ENCODE peak calls at places on chromosomes 2 and 18, in four cellular contexts. S is sigmoid colon, R is mammary epithelial cell, X is body of pancreas. Z is an unnamed sample. For H3K36me3, the result is how much of the 10 kb centered on the place peaks cover.

GRCh38 chr2:24820175-24820513 is 26.9 kb downstream of the CENPO start:
- DNase-seq in S (no peak), X (no peak), R (no peak), Z (no peak)

GRCh38 chr2:240351088-240351741 is 84.2 kb upstream of the GPC1 start:
- DNase-seq in R (no peak), S (peak), X (no peak), Z (no peak)

GRCh38 chr18:76721207-76721996 is 101.0 kb upstream of the ZNF236 start:
- DNase-seq in S (no peak), R (no peak), X (no peak), Z (no peak)

GRCh38 chr2:161039071-161039470 is 121.2 kb upstream of the TANK start:
- DNase-seq in R (no peak), X (no peak), S (no peak), Z (no peak)

GRCh38 chr18:45044787-45045186 is 364.1 kb downstream of the SETBP1 start:
- DNase-seq in X (no peak), R (no peak), S (no peak), Z (no peak)

GRCh38 chr2:158781562-158781961 is 13.6 kb upstream of the DAPL1 start:
- DNase-seq in R (peak), S (no peak), X (no peak), Z (peak)

GRCh38 chr2:232327089-232328037 is 51.2 kb upstream of the ALPP start:
- DNase-seq in X (peak), R (peak), S (peak), Z (no peak)

GRCh38 chr2:207483477-207483876 is 46.3 kb upstream of the CREB1 start:
- DNase-seq in S (no peak), R (no peak), X (no peak), Z (no peak)

GRCh38 chr2:11203480-11203879 is 48.2 kb downstream of the SLC66A3 start:
- DNase-seq in X (no peak), R (peak), S (no peak), Z (no peak)

GRCh38 chr2:165436559-165436958 is 32.9 kb upstream of the CSRNP3 start:
- DNase-seq in R (no peak), X (no peak), S (no peak), Z (no peak)

GRCh38 chr2:515728-516127 is 161.5 kb downstream of the TMEM18 start:
- DNase-seq in S (no peak), R (no peak), X (no peak), Z (no peak)

GRCh38 chr2:120758181-120759048 is 22.7 kb downstream of the GLI2 start:
- DNase-seq in X (no peak), R (no peak), S (peak), Z (no peak)

GRCh38 chr2:166926657-166927056 is 38.4 kb downstream of the XIRP2 start:
- DNase-seq in S (no peak), R (no peak), X (no peak), Z (no peak)

GRCh38 chr2:174499365-174499764 is 12.5 kb upstream of the GPR155 start:
- DNase-seq in S (no peak), X (no peak), R (no peak), Z (no peak)

GRCh38 chr2:136319651-136320050 is 201.7 kb upstream of the CXCR4 start:
- DNase-seq in S (no peak), R (no peak), X (no peak), Z (no peak)

GRCh38 chr2:143949121-143949848 is 570.6 kb downstream of the ZEB2 start:
- DNase-seq in X (no peak), R (no peak), S (no peak), Z (no peak)

GRCh38 chr18:3248670-3249359 is 1.2 kb downstream of the MYL12A start:
- DNase-seq in R (peak), S (no peak), X (no peak), Z (no peak)

GRCh38 chr2:71004356-71004755 is 9.7 kb upstream of the TEX261 start:
- DNase-seq in X (no peak), R (no peak), S (peak), Z (no peak)

GRCh38 chr2:31125918-31126695 is 12.1 kb downstream of the GALNT14 start:
- DNase-seq in S (no peak), R (no peak), X (no peak), Z (peak)

GRCh38 chr2:240963376-240964220 is 34.8 kb upstream of the SNED1 start:
- DNase-seq in R (no peak), S (no peak), X (no peak), Z (no peak)

GRCh38 chr2:37378411-37378810 is 34.0 kb downstream of the QPCT start:
- DNase-seq in X (no peak), S (no peak), R (peak), Z (no peak)

GRCh38 chr2:32228181-32228580 is 36.5 kb downstream of the NLRC4 start:
- DNase-seq in S (no peak), X (no peak), R (no peak), Z (no peak)

GRCh38 chr2:176812376-176812775 is 400.2 kb upstream of the HNRNPA3 start:
- DNase-seq in R (no peak), S (no peak), X (no peak), Z (no peak)

GRCh38 chr2:235521844-235522243 is 28.0 kb downstream of the AGAP1 start:
- DNase-seq in X (no peak), S (no peak), R (no peak), Z (no peak)

GRCh38 chr2:61775956-61776570 is 77.8 kb downstream of the FAM161A start:
- DNase-seq in S (no peak), X (no peak), R (no peak), Z (no peak)

GRCh38 chr18:74081966-74082365 is 65.7 kb downstream of the FBXO15 start:
- DNase-seq in S (no peak), X (no peak), R (no peak), Z (no peak)

GRCh38 chr2:60003076-60003475 is 550.4 kb downstream of the BCL11A start:
- DNase-seq in S (no peak), X (no peak), R (no peak), Z (no peak)
- TF ChIP-seq CTCF in S (no peak), X (no peak), R (no peak), Z (no peak)

DNA sequence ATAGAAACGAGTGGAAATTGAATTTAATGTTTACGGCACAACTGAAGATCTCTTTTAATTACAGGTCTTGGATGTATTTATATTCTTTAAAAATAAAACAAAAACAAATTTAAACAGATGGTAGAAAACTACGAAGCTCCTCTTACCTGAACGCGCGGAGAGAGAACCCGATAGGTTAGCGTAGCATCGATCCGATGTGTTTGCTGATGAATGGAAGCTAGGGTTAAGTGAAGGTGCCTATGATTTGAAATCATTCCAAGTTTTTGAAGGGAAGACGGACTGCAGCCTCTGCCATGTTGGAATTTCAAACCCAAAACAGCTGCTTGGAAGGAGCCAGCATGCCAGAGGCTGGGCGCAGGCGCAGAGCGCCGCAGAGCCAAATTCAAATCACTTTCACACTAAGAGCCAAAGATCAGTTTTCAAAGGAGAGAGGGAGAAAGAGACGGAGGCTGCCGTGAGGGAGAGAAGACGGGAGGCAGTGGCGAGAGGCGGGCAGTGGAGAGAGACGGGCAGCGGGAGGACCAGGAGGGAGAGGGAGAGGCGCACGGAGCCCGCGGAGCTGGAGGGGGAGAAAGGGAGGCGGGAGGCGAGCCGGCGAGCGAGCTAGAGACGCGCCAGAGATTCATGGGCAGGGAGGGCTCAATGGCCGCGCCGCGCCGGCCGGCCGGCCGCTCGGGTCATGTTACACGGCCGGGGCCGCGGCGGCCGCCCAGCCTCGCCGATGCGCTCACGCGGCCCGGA is at the start of gene FIGN:
- DNase-seq in X (peak), S (peak), R (peak), Z (peak)
- H3K4me3 ChIP-seq in X (peak), S (peak), R (peak), Z (peak)

DNA sequence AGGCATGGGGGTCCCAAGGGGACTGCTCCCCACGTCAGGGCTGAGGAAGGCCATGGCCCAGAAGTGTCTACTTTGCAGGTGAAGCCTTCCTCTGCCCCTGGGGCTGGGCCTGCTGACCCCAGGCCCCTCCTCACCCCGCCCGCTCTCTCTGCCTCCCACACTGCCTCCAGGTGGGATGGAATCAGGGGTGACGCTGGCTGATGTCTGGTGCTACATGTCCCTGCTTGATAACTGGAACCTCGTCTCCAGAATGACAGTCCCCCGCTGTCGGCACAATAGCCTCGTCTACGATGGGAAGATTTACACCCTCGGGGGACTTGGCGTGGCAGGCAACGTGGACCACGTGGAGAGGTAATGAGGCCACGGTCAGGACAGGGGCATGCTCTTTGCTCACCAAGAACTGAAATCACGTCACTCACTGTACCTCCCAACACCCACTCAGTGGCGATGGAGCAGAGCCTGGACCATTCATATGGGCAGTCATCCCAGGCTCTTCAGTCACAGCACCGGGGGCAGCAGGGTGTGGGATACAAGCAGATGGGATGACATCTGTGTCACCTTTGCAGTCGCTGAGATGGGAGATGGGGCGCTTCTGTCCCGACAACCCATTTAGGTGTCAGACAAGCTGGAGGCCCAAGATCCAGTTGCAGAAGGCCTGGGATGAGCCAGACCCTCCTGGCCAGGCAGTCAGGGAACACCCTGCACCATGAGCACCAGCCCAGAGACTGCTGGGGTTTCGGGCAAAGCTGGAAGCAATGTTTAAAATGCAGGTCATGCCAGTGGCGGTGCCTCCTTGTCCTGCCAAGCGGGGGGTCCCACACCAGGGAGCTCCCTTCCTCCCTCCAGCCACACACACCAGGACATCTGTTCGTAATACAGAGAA is 230.5 kb downstream of the ATAD2B start:
- DNase-seq in X (no peak), R (no peak), S (peak), Z (no peak)
- H3K36me3 ChIP-seq in X (under half), R (under half), S (half or more), Z (under half)

DNA sequence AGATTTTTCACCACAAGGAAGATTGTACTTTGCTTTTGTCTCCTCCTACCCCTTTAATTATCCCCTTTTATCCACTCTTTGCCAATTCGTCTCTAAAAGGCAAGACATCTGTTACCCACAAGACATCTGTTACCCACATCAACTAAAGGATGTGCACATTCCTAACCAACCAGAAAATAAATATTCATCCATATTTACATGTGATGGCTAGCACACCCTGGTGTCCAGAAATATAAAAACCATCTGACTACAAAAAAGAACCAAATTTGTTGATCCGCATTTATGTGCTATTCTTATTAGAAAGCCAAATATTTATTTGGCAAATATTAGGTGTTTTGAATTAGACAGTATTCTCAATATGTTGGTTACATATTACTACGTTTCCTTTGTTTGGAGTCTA is 35.7 kb downstream of the ACVR1C start:
- DNase-seq in S (no peak), R (no peak), X (no peak), Z (no peak)
- TF ChIP-seq CTCF in S (no peak), R (peak), X (peak), Z (peak)

GRCh38 chr18:36695806-36696205 is 133.0 kb downstream of the TPGS2 start:
- DNase-seq in R (no peak), S (no peak), X (no peak), Z (no peak)

GRCh38 chr18:36700955-36701354 is 127.8 kb downstream of the TPGS2 start:
- DNase-seq in S (no peak), R (no peak), X (no peak), Z (no peak)

GRCh38 chr18:36693931-36694661 is 134.7 kb downstream of the TPGS2 start:
- DNase-seq in S (no peak), X (no peak), R (no peak), Z (no peak)

GRCh38 chr18:36702398-36703010 is 126.3 kb downstream of the TPGS2 start:
- DNase-seq in X (no peak), S (no peak), R (no peak), Z (no peak)

GRCh38 chr18:36697905-36698304 is 130.9 kb downstream of the TPGS2 start:
- DNase-seq in S (no peak), X (no peak), R (peak), Z (peak)
- H3K4me3 ChIP-seq in S (no peak), X (no peak), R (no peak), Z (no peak)

GRCh38 chr2:2293527-2294089 is 37.5 kb downstream of the MYT1L start:
- DNase-seq in R (no peak), X (no peak), S (no peak), Z (no peak)
- H3K36me3 ChIP-seq in R (under half), X (under half), S (under half), Z (under half)

GRCh38 chr2:190344275-190344827 is 962 bp downstream of the INPP1 start:
- DNase-seq in X (peak), S (peak), R (peak), Z (no peak)
- TF ChIP-seq CTCF in X (peak), S (no peak), R (peak), Z (peak)